ENCODE peak calls at places on chromosomes 3 and 15, in five cellular contexts. C is A549, E is HepG2, U is endothelial cell of umbilical vein, Y is GM12878. I is an unnamed sample.

GRCh38 chr15:61222010-61222409 is 7.1 kb downstream of the RORA start:
- DNase-seq in E (no peak), Y (no peak), U (no peak), C (no peak), I (no peak)

GRCh38 chr3:46496745-46497555 is 826 bp upstream of the RTP3 start:
- DNase-seq in C (peak), Y (peak), U (peak), E (no peak), I (no peak)

GRCh38 chr15:71275098-71275497 is 159.8 kb downstream of the THSD4 start:
- DNase-seq in Y (no peak), E (no peak), U (peak), C (no peak), I (no peak)

GRCh38 chr15:88709960-88710715 is 71.3 kb downstream of the ISG20 start:
- DNase-seq in U (no peak), E (no peak), C (no peak), Y (no peak), I (no peak)

GRCh38 chr3:49712631-49713317 is 6.7 kb downstream of the AMIGO3 start:
- DNase-seq in Y (no peak), U (no peak), E (no peak), C (no peak), I (no peak)

GRCh38 chr15:94075349-94075748 is 156.0 kb upstream of the MCTP2 start:
- DNase-seq in Y (no peak), C (no peak), U (no peak), E (no peak), I (no peak)

GRCh38 chr3:124764746-124765145 is 34.5 kb downstream of the UMPS start:
- DNase-seq in C (no peak), Y (no peak), U (no peak), E (no peak), I (no peak)

GRCh38 chr3:65246561-65246960 is 558.8 kb upstream of the ADAMTS9 start:
- DNase-seq in C (no peak), E (no peak), U (no peak), Y (no peak), I (no peak)

GRCh38 chr3:171679011-171679492 is 131.2 kb downstream of the PLD1 start:
- DNase-seq in C (no peak), U (no peak), E (peak), Y (no peak), I (no peak)

GRCh38 chr3:122562923-122563716 is 980 bp downstream of the PARP9 start:
- DNase-seq in U (no peak), E (no peak), Y (no peak), C (no peak), I (peak)

GRCh38 chr15:51425517-51426033 is 84.1 kb downstream of the GLDN start:
- DNase-seq in C (no peak), Y (no peak), E (no peak), U (peak), I (no peak)

GRCh38 chr15:58758141-58758540 is 8.6 kb upstream of the ADAM10 start:
- DNase-seq in C (no peak), Y (no peak), U (no peak), E (no peak), I (peak)

GRCh38 chr3:98994128-98994762 is 92.8 kb upstream of the DCBLD2 start:
- DNase-seq in Y (no peak), C (no peak), E (peak), U (peak), I (peak)

GRCh38 chr3:119146578-119147375 is 812 bp downstream of the TEX55 start:
- DNase-seq in E (no peak), Y (no peak), U (no peak), C (no peak), I (no peak)

GRCh38 chr3:119145500-119146167 is at the start of gene TEX55:
- DNase-seq in U (peak), Y (no peak), C (peak), E (peak), I (peak)

GRCh38 chr3:119149484-119149883 is 3.5 kb downstream of the TEX55 start:
- DNase-seq in E (no peak), C (no peak), Y (no peak), U (no peak), I (no peak)

GRCh38 chr3:119147494-119147893 is 1.5 kb downstream of the TEX55 start:
- DNase-seq in C (no peak), E (no peak), U (no peak), Y (no peak), I (no peak)

GRCh38 chr3:119148493-119149180 is 2.7 kb downstream of the TEX55 start:
- DNase-seq in E (no peak), C (no peak), U (no peak), Y (no peak), I (no peak)
- TF ChIP-seq MYC in E (no peak), C (no peak), U (no peak), Y (no peak), I (no peak)

GRCh38 chr3:131901686-131902085 is 133.1 kb downstream of the CPNE4 start:
- DNase-seq in U (no peak), Y (no peak), E (no peak), C (no peak), I (no peak)
- TF ChIP-seq MYC in U (no peak), Y (no peak), E (no peak), C (no peak), I (no peak)

DNA sequence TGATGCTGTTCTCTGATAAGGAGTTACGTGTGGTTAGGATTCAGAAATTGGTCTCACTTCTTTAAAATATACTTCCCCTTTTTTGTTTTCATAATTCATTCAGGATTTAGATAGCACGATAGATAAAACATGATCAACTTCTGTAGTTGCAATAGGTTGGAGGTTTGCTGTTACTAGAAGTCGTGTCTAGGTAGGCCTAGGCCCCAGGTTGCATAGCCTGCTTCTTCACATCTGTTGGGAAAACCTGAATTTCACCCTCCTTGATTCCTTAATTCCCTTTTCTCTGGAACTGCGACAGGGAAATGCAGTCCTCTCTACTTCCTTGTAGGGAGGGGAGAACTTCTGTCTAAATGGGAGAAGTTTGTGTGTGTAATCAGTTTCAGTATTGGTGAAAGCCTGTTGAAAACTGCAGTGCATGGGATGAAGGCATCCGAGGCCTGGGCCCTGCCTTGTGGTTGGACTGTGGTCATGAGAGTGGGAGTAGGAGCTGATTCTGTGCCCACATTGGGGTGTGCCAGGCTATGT is 33.3 kb downstream of the GPR171 start:
- DNase-seq in C (no peak), Y (no peak), E (no peak), U (no peak), I (no peak)
- TF ChIP-seq MYC in C (no peak), Y (no peak), E (no peak), U (no peak), I (no peak)

GRCh38 chr3:66435988-66436387 is 64.8 kb downstream of the LRIG1 start:
- DNase-seq in E (no peak), Y (no peak), U (no peak), C (no peak), I (no peak)
- TF ChIP-seq MYC in E (no peak), Y (no peak), U (no peak), C (no peak), I (no peak)

GRCh38 chr3:195096053-195096452 is 174.9 kb downstream of the XXYLT1 start:
- DNase-seq in Y (no peak), U (no peak), E (no peak), C (no peak), I (no peak)

GRCh38 chr3:195096484-195097330 is 174.3 kb downstream of the XXYLT1 start:
- DNase-seq in C (no peak), Y (no peak), U (no peak), E (no peak), I (no peak)

GRCh38 chr3:195095704-195096036 is 175.3 kb downstream of the XXYLT1 start:
- DNase-seq in E (no peak), C (no peak), Y (no peak), U (no peak), I (no peak)

GRCh38 chr3:195098741-195099525 is 172.0 kb downstream of the XXYLT1 start:
- DNase-seq in Y (no peak), U (no peak), C (no peak), E (no peak), I (no peak)

GRCh38 chr3:195097331-195098255 is 173.4 kb downstream of the XXYLT1 start:
- DNase-seq in Y (no peak), C (no peak), U (peak), E (no peak), I (no peak)
- TF ChIP-seq MYC in Y (no peak), C (no peak), U (no peak), E (no peak), I (no peak)

DNA sequence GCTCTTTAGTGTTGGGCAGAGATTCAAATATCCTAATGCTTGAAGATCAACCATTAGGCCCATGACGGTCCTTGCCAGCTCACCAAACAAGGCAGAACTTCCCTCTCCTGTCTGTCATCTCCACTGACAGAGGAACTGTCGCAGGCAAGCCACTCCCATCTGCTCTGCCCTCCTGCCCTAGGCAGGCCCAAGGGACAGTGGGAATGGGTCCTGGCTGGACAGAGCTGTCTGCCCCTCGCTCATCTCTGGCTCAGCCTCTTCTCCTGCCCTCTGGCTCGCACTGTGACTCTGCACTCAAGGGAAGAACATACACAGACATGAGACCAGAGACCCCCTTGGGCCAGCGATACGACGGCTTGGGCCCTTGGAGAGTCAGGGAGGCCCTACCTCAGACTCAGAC is 7.6 kb upstream of the MUSTN1 start:
- DNase-seq in E (no peak), U (no peak), Y (no peak), C (no peak), I (no peak)
- TF ChIP-seq MYC in E (no peak), U (no peak), Y (no peak), C (no peak), I (no peak)

DNA sequence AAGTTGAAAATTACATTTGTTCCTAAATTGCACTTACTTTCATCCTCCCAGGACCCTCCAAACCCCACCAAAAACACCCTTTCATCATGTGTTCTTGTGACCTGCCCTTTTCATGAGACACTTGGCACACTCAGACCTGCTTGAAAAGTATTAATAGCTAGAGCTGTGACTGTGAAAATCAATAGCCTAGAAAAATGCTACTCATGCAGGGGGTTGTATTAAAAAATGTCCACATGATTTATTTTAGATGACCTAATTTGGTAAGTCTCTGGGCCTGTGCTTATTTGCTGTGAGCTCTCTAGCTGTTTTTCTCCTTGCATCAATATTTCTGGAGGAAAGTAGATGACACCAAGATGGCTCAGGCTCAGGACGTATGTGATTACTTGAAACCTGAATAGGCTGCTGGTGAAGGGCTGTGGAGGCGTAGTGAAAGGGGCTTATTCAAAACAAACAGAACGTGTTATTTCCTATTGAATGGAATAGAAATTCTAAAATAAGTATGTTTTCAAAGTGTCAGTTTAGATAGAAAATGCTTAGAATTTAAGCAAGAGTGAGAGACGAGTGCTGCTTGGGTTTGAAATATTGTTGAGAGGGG is 29.5 kb downstream of the KCNAB1 start:
- DNase-seq in U (no peak), C (no peak), E (no peak), Y (no peak), I (no peak)
- TF ChIP-seq MYC in U (no peak), C (no peak), E (no peak), Y (no peak), I (no peak)